ENCODE peak calls at places on chromosome 22, in ten cellular contexts. One of them, this sample, is unnamed.

GRCh38 chr22:48895341-48895740 is 932.3 kb downstream of the BRD1 start:
- DNase-seq in RWPE1: no peak
- DNase-seq in neural progenitor cell: no peak
- DNase-seq in WERI-Rb-1: no peak
- DNase-seq in AG10803: no peak
- DNase-seq in A549: no peak
- DNase-seq in transverse colon: no peak
- DNase-seq in foreskin fibroblast: no peak
- DNase-seq in endodermal cell: no peak
- DNase-seq in Panc1: no peak
- DNase-seq in this sample: no peak

GRCh38 chr22:50308597-50308935 is 1.1 kb upstream of the PLXNB2 start:
- DNase-seq in endodermal cell: peak
- DNase-seq in transverse colon: peak
- DNase-seq in A549: peak
- DNase-seq in neural progenitor cell: peak
- DNase-seq in RWPE1: no peak
- DNase-seq in WERI-Rb-1: peak
- DNase-seq in foreskin fibroblast: peak
- DNase-seq in Panc1: no peak
- DNase-seq in AG10803: peak
- DNase-seq in this sample: no peak

GRCh38 chr22:21443057-21443734 is 24.0 kb upstream of the TMEM191C start:
- DNase-seq in transverse colon: no peak
- DNase-seq in foreskin fibroblast: no peak
- DNase-seq in AG10803: no peak
- DNase-seq in neural progenitor cell: peak
- DNase-seq in RWPE1: no peak
- DNase-seq in endodermal cell: peak
- DNase-seq in Panc1: no peak
- DNase-seq in WERI-Rb-1: no peak
- DNase-seq in A549: no peak
- DNase-seq in this sample: no peak

GRCh38 chr22:49660321-49660720 is 167.4 kb downstream of the BRD1 start:
- DNase-seq in transverse colon: no peak
- DNase-seq in neural progenitor cell: no peak
- DNase-seq in AG10803: no peak
- DNase-seq in endodermal cell: no peak
- DNase-seq in foreskin fibroblast: no peak
- DNase-seq in A549: no peak
- DNase-seq in RWPE1: no peak
- DNase-seq in WERI-Rb-1: peak
- DNase-seq in Panc1: no peak
- DNase-seq in this sample: no peak

GRCh38 chr22:21711851-21712250 is 23.7 kb downstream of the YPEL1 start:
- DNase-seq in A549: no peak
- DNase-seq in RWPE1: no peak
- DNase-seq in foreskin fibroblast: no peak
- DNase-seq in WERI-Rb-1: no peak
- DNase-seq in endodermal cell: no peak
- DNase-seq in Panc1: no peak
- DNase-seq in neural progenitor cell: no peak
- DNase-seq in AG10803: no peak
- DNase-seq in transverse colon: no peak
- DNase-seq in this sample: no peak

GRCh38 chr22:28600546-28601143 is 79.0 kb downstream of the TTC28 start:
- DNase-seq in RWPE1: peak
- DNase-seq in foreskin fibroblast: peak
- DNase-seq in A549: peak
- DNase-seq in Panc1: no peak
- DNase-seq in AG10803: peak
- DNase-seq in neural progenitor cell: peak
- DNase-seq in WERI-Rb-1: no peak
- DNase-seq in transverse colon: no peak
- DNase-seq in endodermal cell: no peak
- DNase-seq in this sample: no peak

GRCh38 chr22:29071261-29072045 is 1.4 kb upstream of the KREMEN1 start:
- DNase-seq in transverse colon: peak
- DNase-seq in Panc1: no peak
- DNase-seq in AG10803: no peak
- DNase-seq in WERI-Rb-1: no peak
- DNase-seq in A549: peak
- DNase-seq in neural progenitor cell: peak
- DNase-seq in RWPE1: peak
- DNase-seq in foreskin fibroblast: no peak
- DNase-seq in endodermal cell: peak
- DNase-seq in this sample: peak

GRCh38 chr22:39519681-39520053 is 695 bp upstream of the ATF4 start:
- DNase-seq in A549: peak
- DNase-seq in transverse colon: peak
- DNase-seq in foreskin fibroblast: peak
- DNase-seq in endodermal cell: no peak
- DNase-seq in WERI-Rb-1: peak
- DNase-seq in AG10803: peak
- DNase-seq in neural progenitor cell: peak
- DNase-seq in RWPE1: peak
- DNase-seq in Panc1: no peak
- DNase-seq in this sample: no peak

GRCh38 chr22:28920757-28921584 is 37.6 kb downstream of the ZNRF3 start:
- DNase-seq in Panc1: no peak
- DNase-seq in RWPE1: no peak
- DNase-seq in transverse colon: no peak
- DNase-seq in neural progenitor cell: no peak
- DNase-seq in foreskin fibroblast: no peak
- DNase-seq in WERI-Rb-1: no peak
- DNase-seq in AG10803: no peak
- DNase-seq in endodermal cell: no peak
- DNase-seq in A549: no peak
- DNase-seq in this sample: peak

DNA sequence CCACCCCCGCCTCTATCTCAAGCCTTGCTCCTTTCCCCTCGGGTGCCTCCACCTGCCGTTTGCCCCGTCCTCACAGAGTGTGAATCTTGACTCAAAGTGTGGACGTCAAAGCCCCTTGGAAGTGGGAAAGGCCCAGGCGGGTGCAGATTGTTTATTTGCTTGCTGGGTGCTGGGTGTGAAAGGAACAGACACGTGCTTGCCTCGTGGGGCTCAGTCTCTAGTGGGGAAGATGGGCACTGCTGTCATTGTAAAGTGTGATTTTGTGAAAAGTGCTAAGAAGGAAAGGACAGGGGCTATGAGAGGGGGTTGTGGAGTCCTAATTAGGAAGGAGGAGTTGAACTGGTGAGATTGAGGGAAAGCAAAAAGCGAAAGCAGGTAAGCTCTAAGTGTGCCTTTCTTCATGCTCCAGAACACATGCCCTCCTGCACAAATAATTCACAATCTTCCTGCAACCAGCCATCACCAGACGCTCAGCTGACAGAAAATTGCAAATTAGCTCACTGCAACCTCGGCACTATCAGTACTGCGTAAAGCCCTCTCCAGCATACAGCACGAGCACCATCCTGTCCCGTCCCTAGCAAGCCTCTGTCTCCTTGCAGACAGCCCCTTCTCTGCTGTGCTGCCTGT is 9.7 kb upstream of the GCAT start:
- DNase-seq in neural progenitor cell: no peak
- DNase-seq in AG10803: no peak
- DNase-seq in A549: no peak
- DNase-seq in WERI-Rb-1: no peak
- DNase-seq in transverse colon: no peak
- DNase-seq in RWPE1: no peak
- DNase-seq in foreskin fibroblast: no peak
- DNase-seq in Panc1: no peak
- DNase-seq in endodermal cell: no peak
- DNase-seq in this sample: no peak
- TF ChIP-seq CTCF in neural progenitor cell: no peak
- TF ChIP-seq CTCF in AG10803: no peak
- TF ChIP-seq CTCF in A549: no peak
- TF ChIP-seq CTCF in WERI-Rb-1: no peak
- TF ChIP-seq CTCF in transverse colon: no peak
- TF ChIP-seq CTCF in RWPE1: no peak
- TF ChIP-seq CTCF in foreskin fibroblast: no peak
- TF ChIP-seq CTCF in Panc1: no peak
- TF ChIP-seq CTCF in endodermal cell: peak
- TF ChIP-seq CTCF in this sample: no peak

GRCh38 chr22:17436382-17436951 is 67.2 kb downstream of the CECR2 start:
- DNase-seq in AG10803: no peak
- DNase-seq in transverse colon: no peak
- DNase-seq in endodermal cell: no peak
- DNase-seq in neural progenitor cell: peak
- DNase-seq in WERI-Rb-1: no peak
- DNase-seq in foreskin fibroblast: no peak
- DNase-seq in RWPE1: no peak
- DNase-seq in Panc1: no peak
- DNase-seq in A549: no peak
- DNase-seq in this sample: no peak
- TF ChIP-seq CTCF in AG10803: no peak
- TF ChIP-seq CTCF in transverse colon: no peak
- TF ChIP-seq CTCF in endodermal cell: no peak
- TF ChIP-seq CTCF in neural progenitor cell: no peak
- TF ChIP-seq CTCF in WERI-Rb-1: no peak
- TF ChIP-seq CTCF in foreskin fibroblast: no peak
- TF ChIP-seq CTCF in RWPE1: no peak
- TF ChIP-seq CTCF in Panc1: no peak
- TF ChIP-seq CTCF in A549: no peak
- TF ChIP-seq CTCF in this sample: no peak

DNA sequence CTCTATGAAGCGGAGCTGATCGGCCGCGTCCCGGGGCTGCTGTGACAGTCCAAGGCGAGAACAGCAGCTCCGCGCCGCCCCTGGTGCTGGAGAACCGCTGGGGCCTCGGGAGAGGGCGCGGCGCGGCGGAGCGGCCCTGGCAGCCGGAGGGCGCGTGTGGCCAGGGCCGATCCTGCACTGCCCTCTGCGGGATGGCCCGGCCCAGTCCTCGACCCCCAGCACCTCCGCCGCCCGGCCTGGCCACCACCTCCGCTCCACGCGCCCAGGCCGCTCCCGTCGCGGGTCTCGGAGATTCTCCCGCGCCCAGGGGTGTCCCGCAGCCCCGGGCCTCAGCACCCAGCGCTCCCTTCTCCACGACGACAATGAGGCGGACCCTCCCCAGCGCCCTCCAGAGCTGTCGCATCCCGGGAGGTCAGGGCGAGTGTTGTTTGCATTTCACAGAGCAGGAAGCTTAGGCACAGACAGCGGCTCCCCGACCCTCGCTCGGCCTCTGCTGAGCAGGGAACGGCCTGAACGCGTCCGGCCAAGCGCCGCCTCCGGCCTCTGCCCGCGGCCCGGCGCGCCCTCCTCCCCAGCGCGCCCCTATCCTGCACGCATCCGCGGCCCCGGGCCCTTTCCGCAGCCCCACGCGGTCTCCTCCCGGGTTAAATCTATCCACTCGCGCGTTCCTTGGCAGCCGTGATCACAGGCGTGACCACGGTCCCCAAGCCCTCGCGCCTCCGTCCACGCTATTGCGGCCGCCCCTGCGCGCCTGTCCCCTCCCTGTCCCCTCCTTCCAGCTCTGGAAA is 109.7 kb downstream of the WNT7B start:
- DNase-seq in endodermal cell: peak
- DNase-seq in A549: no peak
- DNase-seq in AG10803: peak
- DNase-seq in transverse colon: no peak
- DNase-seq in WERI-Rb-1: no peak
- DNase-seq in foreskin fibroblast: no peak
- DNase-seq in neural progenitor cell: peak
- DNase-seq in Panc1: no peak
- DNase-seq in RWPE1: no peak
- DNase-seq in this sample: no peak
- TF ChIP-seq CTCF in endodermal cell: peak
- TF ChIP-seq CTCF in A549: no peak
- TF ChIP-seq CTCF in AG10803: peak
- TF ChIP-seq CTCF in transverse colon: no peak
- TF ChIP-seq CTCF in WERI-Rb-1: peak
- TF ChIP-seq CTCF in foreskin fibroblast: peak
- TF ChIP-seq CTCF in neural progenitor cell: peak
- TF ChIP-seq CTCF in Panc1: no peak
- TF ChIP-seq CTCF in RWPE1: peak
- TF ChIP-seq CTCF in this sample: no peak

GRCh38 chr22:33796494-33796893 is 123.8 kb downstream of the LARGE1 start:
- DNase-seq in AG10803: no peak
- DNase-seq in WERI-Rb-1: no peak
- DNase-seq in transverse colon: no peak
- DNase-seq in endodermal cell: no peak
- DNase-seq in neural progenitor cell: no peak
- DNase-seq in Panc1: no peak
- DNase-seq in A549: no peak
- DNase-seq in RWPE1: no peak
- DNase-seq in foreskin fibroblast: no peak
- DNase-seq in this sample: no peak
- TF ChIP-seq CTCF in AG10803: no peak
- TF ChIP-seq CTCF in WERI-Rb-1: peak
- TF ChIP-seq CTCF in transverse colon: no peak
- TF ChIP-seq CTCF in endodermal cell: peak
- TF ChIP-seq CTCF in neural progenitor cell: peak
- TF ChIP-seq CTCF in Panc1: no peak
- TF ChIP-seq CTCF in A549: no peak
- TF ChIP-seq CTCF in RWPE1: no peak
- TF ChIP-seq CTCF in foreskin fibroblast: no peak
- TF ChIP-seq CTCF in this sample: no peak

GRCh38 chr22:47168900-47169800 is 406.7 kb downstream of the TBC1D22A start:
- DNase-seq in transverse colon: peak
- DNase-seq in neural progenitor cell: peak
- DNase-seq in A549: peak
- DNase-seq in endodermal cell: peak
- DNase-seq in WERI-Rb-1: peak
- DNase-seq in AG10803: no peak
- DNase-seq in Panc1: no peak
- DNase-seq in foreskin fibroblast: no peak
- DNase-seq in RWPE1: no peak
- DNase-seq in this sample: peak
- TF ChIP-seq CTCF in transverse colon: no peak
- TF ChIP-seq CTCF in neural progenitor cell: peak
- TF ChIP-seq CTCF in A549: no peak
- TF ChIP-seq CTCF in endodermal cell: peak
- TF ChIP-seq CTCF in WERI-Rb-1: peak
- TF ChIP-seq CTCF in AG10803: peak
- TF ChIP-seq CTCF in Panc1: no peak
- TF ChIP-seq CTCF in foreskin fibroblast: peak
- TF ChIP-seq CTCF in RWPE1: no peak
- TF ChIP-seq CTCF in this sample: no peak

DNA sequence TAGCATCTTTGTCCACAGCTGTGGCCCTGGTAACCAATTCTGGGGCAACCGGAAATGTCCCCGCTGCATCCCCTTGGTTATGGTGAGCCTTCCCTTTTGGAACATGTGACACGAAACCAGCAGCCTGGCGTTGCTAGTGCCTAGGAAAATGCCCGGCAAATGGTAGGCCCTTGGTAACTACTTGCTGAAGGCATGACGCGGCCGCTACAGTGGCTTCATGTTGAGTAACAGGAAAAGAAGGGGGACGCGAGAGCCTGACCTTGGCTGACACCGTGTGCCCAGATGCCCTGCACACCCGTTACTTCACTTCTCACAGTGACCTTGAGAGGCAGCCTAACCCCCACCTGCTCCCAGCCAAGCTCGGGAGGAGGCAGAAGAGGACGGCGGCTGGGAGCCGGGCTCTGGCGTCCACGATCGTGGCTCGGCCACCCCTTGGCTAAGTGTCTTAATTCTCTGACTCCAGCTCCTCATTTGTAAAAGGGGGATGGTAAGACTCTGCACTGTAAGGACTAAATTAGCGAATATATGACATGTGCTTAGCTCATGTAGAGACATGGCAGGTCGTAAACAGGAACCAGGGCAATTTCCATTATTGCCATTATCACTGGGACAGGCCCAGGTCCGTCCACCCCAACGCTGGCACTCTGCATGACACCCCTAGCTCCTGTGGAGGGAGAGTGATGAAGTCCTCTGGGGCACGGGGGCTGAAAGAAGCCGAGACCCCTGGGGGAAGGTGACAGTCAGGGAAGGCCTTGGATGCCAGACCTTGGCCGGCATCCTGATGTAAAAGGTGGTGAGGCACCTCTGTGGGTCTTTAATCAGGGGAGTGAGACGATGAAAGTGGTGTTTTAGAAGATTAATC is 18.9 kb downstream of the IFT27 start:
- DNase-seq in endodermal cell: peak
- DNase-seq in A549: no peak
- DNase-seq in RWPE1: no peak
- DNase-seq in foreskin fibroblast: no peak
- DNase-seq in WERI-Rb-1: no peak
- DNase-seq in AG10803: no peak
- DNase-seq in transverse colon: no peak
- DNase-seq in Panc1: no peak
- DNase-seq in neural progenitor cell: no peak
- DNase-seq in this sample: no peak
- TF ChIP-seq CTCF in endodermal cell: no peak
- TF ChIP-seq CTCF in A549: no peak
- TF ChIP-seq CTCF in RWPE1: no peak
- TF ChIP-seq CTCF in foreskin fibroblast: no peak
- TF ChIP-seq CTCF in WERI-Rb-1: no peak
- TF ChIP-seq CTCF in AG10803: no peak
- TF ChIP-seq CTCF in transverse colon: no peak
- TF ChIP-seq CTCF in Panc1: no peak
- TF ChIP-seq CTCF in neural progenitor cell: no peak
- TF ChIP-seq CTCF in this sample: no peak